ENCODE peak calls at places on chromosomes 6 and 20, in four cellular contexts. One of them, this sample, is unnamed.

GRCh38 chr20:45911486-45912343 is at the start of gene PLTP:
- DNase-seq in HTR-8/SVneo: no peak
- DNase-seq in IMR-90: peak
- DNase-seq in small intestine: no peak
- DNase-seq in this sample: peak

GRCh38 chr20:32612351-32612750 is 27.2 kb upstream of the NOL4L start:
- DNase-seq in small intestine: no peak
- DNase-seq in IMR-90: no peak
- DNase-seq in HTR-8/SVneo: no peak
- DNase-seq in this sample: no peak

GRCh38 chr6:169963581-169964297 is 212.3 kb downstream of the ERMARD start:
- DNase-seq in HTR-8/SVneo: no peak
- DNase-seq in small intestine: no peak
- DNase-seq in IMR-90: no peak
- DNase-seq in this sample: no peak

GRCh38 chr6:159461998-159462397 is 231.0 kb downstream of the SOD2 start:
- DNase-seq in small intestine: no peak
- DNase-seq in IMR-90: no peak
- DNase-seq in HTR-8/SVneo: no peak
- DNase-seq in this sample: no peak

GRCh38 chr6:133645000-133645619 is 243.8 kb upstream of the TCF21 start:
- DNase-seq in IMR-90: peak
- DNase-seq in small intestine: no peak
- DNase-seq in HTR-8/SVneo: peak
- DNase-seq in this sample: no peak

GRCh38 chr20:4026093-4026601 is 10.8 kb upstream of the RNF24 start:
- DNase-seq in small intestine: no peak
- DNase-seq in HTR-8/SVneo: no peak
- DNase-seq in IMR-90: peak
- DNase-seq in this sample: no peak

GRCh38 chr6:77124604-77125003 is 338.7 kb downstream of the HTR1B start:
- DNase-seq in small intestine: no peak
- DNase-seq in IMR-90: peak
- DNase-seq in HTR-8/SVneo: peak
- DNase-seq in this sample: no peak

GRCh38 chr6:109308018-109308492 is 74.2 kb downstream of the CD164 start:
- DNase-seq in small intestine: peak
- DNase-seq in HTR-8/SVneo: no peak
- DNase-seq in IMR-90: peak
- DNase-seq in this sample: peak

GRCh38 chr6:142297996-142298753 is 3.6 kb upstream of the ADGRG6 start:
- DNase-seq in small intestine: no peak
- DNase-seq in HTR-8/SVneo: peak
- DNase-seq in IMR-90: peak
- DNase-seq in this sample: no peak

GRCh38 chr6:147643341-147644200 is 135.1 kb downstream of the SAMD5 start:
- DNase-seq in small intestine: no peak
- DNase-seq in HTR-8/SVneo: no peak
- DNase-seq in IMR-90: no peak
- DNase-seq in this sample: no peak

GRCh38 chr20:17565164-17565845 is 4.6 kb upstream of the DSTN start:
- DNase-seq in HTR-8/SVneo: no peak
- DNase-seq in IMR-90: peak
- DNase-seq in small intestine: peak
- DNase-seq in this sample: no peak

GRCh38 chr20:59031326-59032022 is 661 bp downstream of the ATP5F1E start:
- DNase-seq in small intestine: peak
- DNase-seq in IMR-90: no peak
- DNase-seq in HTR-8/SVneo: no peak
- DNase-seq in this sample: no peak

GRCh38 chr6:142796571-142796970 is 148.4 kb downstream of the HIVEP2 start:
- DNase-seq in IMR-90: peak
- DNase-seq in small intestine: no peak
- DNase-seq in HTR-8/SVneo: no peak
- DNase-seq in this sample: no peak

GRCh38 chr6:16316741-16317251 is 78.4 kb downstream of the GMPR start:
- DNase-seq in small intestine: peak
- DNase-seq in HTR-8/SVneo: peak
- DNase-seq in IMR-90: peak
- DNase-seq in this sample: no peak

GRCh38 chr6:36779227-36779626 is 60.0 kb downstream of the CPNE5 start:
- DNase-seq in IMR-90: no peak
- DNase-seq in small intestine: no peak
- DNase-seq in HTR-8/SVneo: no peak
- DNase-seq in this sample: no peak

GRCh38 chr6:3208775-3209113 is 18.7 kb downstream of the TUBB2B start:
- DNase-seq in IMR-90: no peak
- DNase-seq in small intestine: no peak
- DNase-seq in HTR-8/SVneo: no peak
- DNase-seq in this sample: no peak

GRCh38 chr20:56924976-56925695 is 296.0 kb downstream of the TFAP2C start:
- DNase-seq in IMR-90: no peak
- DNase-seq in small intestine: no peak
- DNase-seq in HTR-8/SVneo: no peak
- DNase-seq in this sample: peak

GRCh38 chr6:144447487-144447886 is 162.4 kb downstream of the UTRN start:
- DNase-seq in HTR-8/SVneo: no peak
- DNase-seq in IMR-90: peak
- DNase-seq in small intestine: no peak
- DNase-seq in this sample: no peak

GRCh38 chr6:14877758-14878157 is 368.1 kb upstream of the JARID2 start:
- DNase-seq in small intestine: no peak
- DNase-seq in IMR-90: no peak
- DNase-seq in HTR-8/SVneo: no peak
- DNase-seq in this sample: no peak

GRCh38 chr6:131761061-131761761 is 46.6 kb upstream of the ENPP1 start:
- DNase-seq in small intestine: no peak
- DNase-seq in HTR-8/SVneo: peak
- DNase-seq in IMR-90: peak
- DNase-seq in this sample: no peak

GRCh38 chr6:96171112-96171511 is 155.3 kb downstream of the FUT9 start:
- DNase-seq in small intestine: no peak
- DNase-seq in IMR-90: no peak
- DNase-seq in HTR-8/SVneo: no peak
- DNase-seq in this sample: no peak

GRCh38 chr6:135323202-135323668 is 142.1 kb downstream of the MYB start:
- DNase-seq in HTR-8/SVneo: no peak
- DNase-seq in IMR-90: no peak
- DNase-seq in small intestine: no peak
- DNase-seq in this sample: no peak

GRCh38 chr20:37901667-37902503 is 1.0 kb upstream of the VSTM2L start:
- DNase-seq in IMR-90: peak
- DNase-seq in small intestine: peak
- DNase-seq in HTR-8/SVneo: peak
- DNase-seq in this sample: no peak

GRCh38 chr20:47544852-47545251 is 43.2 kb downstream of the NCOA3 start:
- DNase-seq in HTR-8/SVneo: no peak
- DNase-seq in IMR-90: peak
- DNase-seq in small intestine: no peak
- DNase-seq in this sample: no peak

GRCh38 chr20:51399138-51399890 is 143.2 kb downstream of the NFATC2 start:
- DNase-seq in IMR-90: no peak
- DNase-seq in HTR-8/SVneo: no peak
- DNase-seq in small intestine: no peak
- DNase-seq in this sample: no peak

GRCh38 chr6:33064723-33065122 is 8.7 kb downstream of the HLA-DPA1 start:
- DNase-seq in IMR-90: no peak
- DNase-seq in HTR-8/SVneo: no peak
- DNase-seq in small intestine: no peak
- DNase-seq in this sample: no peak

GRCh38 chr6:17394192-17394611 is 807 bp downstream of the CAP2 start:
- DNase-seq in small intestine: peak
- DNase-seq in HTR-8/SVneo: peak
- DNase-seq in IMR-90: peak
- DNase-seq in this sample: peak

GRCh38 chr6:117531346-117531745 is 48.9 kb downstream of the DCBLD1 start:
- DNase-seq in IMR-90: no peak
- DNase-seq in small intestine: no peak
- DNase-seq in HTR-8/SVneo: no peak
- DNase-seq in this sample: no peak

GRCh38 chr6:43793154-43793874 is 23.3 kb downstream of the VEGFA start:
- DNase-seq in small intestine: no peak
- DNase-seq in IMR-90: no peak
- DNase-seq in HTR-8/SVneo: no peak
- DNase-seq in this sample: no peak

GRCh38 chr6:111844376-111844775 is 28.9 kb downstream of the FYN start:
- DNase-seq in IMR-90: no peak
- DNase-seq in HTR-8/SVneo: no peak
- DNase-seq in small intestine: no peak
- DNase-seq in this sample: no peak

GRCh38 chr6:131789219-131789618 is 18.6 kb upstream of the ENPP1 start:
- DNase-seq in IMR-90: peak
- DNase-seq in HTR-8/SVneo: no peak
- DNase-seq in small intestine: no peak
- DNase-seq in this sample: no peak

GRCh38 chr20:44637042-44637441 is 14.5 kb downstream of the ADA start:
- DNase-seq in small intestine: no peak
- DNase-seq in HTR-8/SVneo: no peak
- DNase-seq in IMR-90: no peak
- DNase-seq in this sample: no peak

GRCh38 chr6:14642106-14642505 is 524.5 kb downstream of the CD83 start:
- DNase-seq in HTR-8/SVneo: no peak
- DNase-seq in IMR-90: no peak
- DNase-seq in small intestine: no peak
- DNase-seq in this sample: no peak

GRCh38 chr20:43388267-43389081 is 69.2 kb upstream of the SRSF6 start:
- DNase-seq in small intestine: no peak
- DNase-seq in HTR-8/SVneo: no peak
- DNase-seq in IMR-90: peak
- DNase-seq in this sample: no peak

This sample was measured in transverse colon.